ENCODE peak calls at places on chromosomes 11 and 22, in eight cellular contexts. X, C, J, I, S, U, P and F are unnamed samples.

GRCh38 chr11:58485961-58486360 is 21.9 kb downstream of the OR5B21 start:
- DNase-seq in X (no peak), C (no peak), J (no peak), I (no peak), S (no peak), U (no peak), P (no peak), F (no peak)

GRCh38 chr11:120040136-120040840 is 97.6 kb downstream of the TRIM29 start:
- DNase-seq in X (no peak), C (no peak), J (no peak), I (no peak), S (no peak), U (no peak), P (no peak), F (no peak)

GRCh38 chr22:17773606-17774205 is 563 bp downstream of the BID start:
- DNase-seq in X (peak), C (peak), J (peak), I (no peak), S (no peak), U (peak), P (peak), F (peak)

GRCh38 chr11:28838741-28839140 is 730.6 kb downstream of the METTL15 start:
- DNase-seq in X (no peak), C (peak), J (no peak), I (no peak), S (no peak), U (no peak), P (peak), F (no peak)

GRCh38 chr22:37887610-37888378 is 18.3 kb upstream of the MICALL1 start:
- DNase-seq in X (no peak), C (peak), J (no peak), I (no peak), S (no peak), U (peak), P (peak), F (peak)

GRCh38 chr22:39535302-39535805 is 2.8 kb upstream of the RPS19BP1 start:
- DNase-seq in X (no peak), C (no peak), J (no peak), I (no peak), S (peak), U (no peak), P (no peak), F (no peak)

GRCh38 chr11:96044747-96045146 is 120.8 kb upstream of the MTMR2 start:
- DNase-seq in X (no peak), C (no peak), J (no peak), I (no peak), S (no peak), U (no peak), P (no peak), F (no peak)

GRCh38 chr11:110435780-110436717 is 6.3 kb downstream of the FDX1 start:
- DNase-seq in X (peak), C (peak), J (no peak), I (peak), S (no peak), U (no peak), P (no peak), F (no peak)

GRCh38 chr11:1402355-1402754 is 12.6 kb downstream of the BRSK2 start:
- DNase-seq in X (no peak), C (no peak), J (no peak), I (no peak), S (peak), U (no peak), P (no peak), F (peak)

GRCh38 chr22:30424471-30425326 is 869 bp upstream of the MTFP1 start:
- DNase-seq in X (no peak), C (peak), J (no peak), I (no peak), S (peak), U (peak), P (no peak), F (no peak)

GRCh38 chr22:29385305-29385704 is 3.1 kb downstream of the AP1B1 start:
- DNase-seq in X (no peak), C (no peak), J (no peak), I (no peak), S (no peak), U (no peak), P (no peak), F (no peak)

GRCh38 chr11:95499516-95500135 is 268.6 kb upstream of the SESN3 start:
- DNase-seq in X (no peak), C (peak), J (no peak), I (no peak), S (no peak), U (no peak), P (no peak), F (no peak)

GRCh38 chr22:31806751-31807150 is 52.9 kb downstream of the DEPDC5 start:
- DNase-seq in X (no peak), C (no peak), J (no peak), I (no peak), S (no peak), U (no peak), P (no peak), F (no peak)

GRCh38 chr11:86192858-86193257 is 51.7 kb upstream of the EED start:
- DNase-seq in X (no peak), C (no peak), J (no peak), I (no peak), S (no peak), U (no peak), P (no peak), F (no peak)

GRCh38 chr11:126186031-126186698 is 25.3 kb downstream of the RPUSD4 start:
- DNase-seq in X (no peak), C (peak), J (no peak), I (no peak), S (no peak), U (no peak), P (no peak), F (no peak)

GRCh38 chr11:46361283-46362145 is 14.3 kb downstream of the DGKZ start:
- DNase-seq in X (peak), C (peak), J (peak), I (no peak), S (peak), U (peak), P (peak), F (peak)

GRCh38 chr11:98069861-98070260 is 950.9 kb upstream of the CNTN5 start:
- DNase-seq in X (no peak), C (no peak), J (no peak), I (no peak), S (no peak), U (no peak), P (no peak), F (no peak)

DNA sequence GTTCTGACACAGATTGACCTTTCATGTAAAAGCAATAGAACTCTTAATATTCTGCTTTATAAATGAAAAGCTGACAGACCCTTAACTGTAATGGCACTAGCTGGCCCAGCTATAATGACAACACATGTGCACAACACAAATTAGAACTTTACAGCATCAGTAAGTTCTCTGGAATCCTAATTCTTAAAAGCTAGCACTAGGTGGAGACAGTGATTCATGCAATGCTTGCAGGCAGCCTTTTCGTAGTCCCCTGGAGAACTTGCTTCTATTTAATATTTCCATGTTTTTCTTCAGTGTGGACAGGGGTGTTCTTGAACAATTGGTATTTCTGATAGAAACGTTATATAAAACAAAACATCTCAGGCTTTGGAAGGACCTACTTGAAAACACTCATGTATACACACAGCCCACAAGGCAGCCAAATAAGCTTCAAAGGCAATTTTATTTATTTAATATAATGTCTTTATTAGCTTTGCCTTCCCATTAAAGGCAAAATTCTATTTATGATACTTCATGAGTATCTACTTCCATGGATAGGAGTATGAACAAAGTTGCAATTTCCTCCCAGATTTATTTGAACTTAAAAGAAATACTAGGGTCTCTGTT is 374.3 kb upstream of the MPPED2 start:
- DNase-seq in X (no peak), C (peak), J (no peak), I (no peak), S (no peak), U (peak), P (peak), F (no peak)
- TF ChIP-seq CTCF in X (no peak), C (peak), J (no peak), I (peak), S (peak), U (peak), P (peak), F (peak)

GRCh38 chr11:75147875-75148263 is 3.0 kb upstream of the SLCO2B1 start:
- DNase-seq in X (no peak), C (no peak), J (no peak), I (no peak), S (no peak), U (no peak), P (no peak), F (no peak)
- TF ChIP-seq CTCF in X (no peak), C (no peak), J (no peak), I (no peak), S (no peak), U (no peak), P (no peak), F (no peak)

DNA sequence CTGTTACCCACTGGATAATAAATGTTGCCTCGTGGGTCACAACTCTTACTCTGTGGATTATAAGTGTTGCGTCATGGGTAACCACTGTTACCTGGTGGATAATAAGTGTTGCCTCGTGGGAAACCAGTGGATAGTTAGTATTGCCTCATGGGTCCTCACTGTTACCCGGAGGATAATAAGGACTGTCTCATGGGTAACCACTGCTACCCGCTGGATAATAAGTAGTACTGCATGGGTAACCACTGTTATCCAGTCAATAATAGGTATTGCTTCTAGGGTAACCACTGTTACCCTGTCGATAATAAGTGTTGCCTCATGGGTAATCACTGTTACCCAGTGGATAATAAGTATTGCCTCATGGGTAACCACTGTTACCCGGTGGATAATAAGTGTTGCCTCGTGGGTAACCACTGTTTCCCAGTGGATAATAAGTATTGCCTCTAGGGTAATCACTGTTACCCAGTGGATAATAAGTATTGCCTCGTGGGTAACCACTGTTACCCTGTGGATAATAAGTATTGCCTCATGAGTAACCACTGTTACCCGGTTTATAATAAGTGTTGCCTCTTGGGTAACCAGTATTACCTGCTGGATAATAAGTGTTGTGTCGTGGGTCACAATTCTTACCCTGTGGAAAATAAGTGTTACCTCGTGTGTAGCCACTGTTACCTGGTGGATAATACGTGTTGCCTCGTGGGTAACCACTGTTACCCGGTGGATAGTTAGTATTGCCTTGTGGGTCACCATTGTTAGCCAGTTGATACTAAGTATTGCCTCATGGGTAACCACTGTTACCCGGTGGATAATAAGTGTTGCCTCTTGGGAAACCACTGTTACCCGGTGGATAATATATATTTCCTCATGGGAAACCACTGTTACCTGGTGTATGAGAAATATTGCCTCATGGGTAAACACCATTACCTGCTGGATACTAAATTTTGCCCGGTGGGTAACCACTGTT is 15.7 kb upstream of the NXPE4 start:
- DNase-seq in X (no peak), C (peak), J (no peak), I (no peak), S (no peak), U (no peak), P (no peak), F (no peak)
- TF ChIP-seq CTCF in X (no peak), C (peak), J (no peak), I (no peak), S (no peak), U (no peak), P (no peak), F (no peak)

DNA sequence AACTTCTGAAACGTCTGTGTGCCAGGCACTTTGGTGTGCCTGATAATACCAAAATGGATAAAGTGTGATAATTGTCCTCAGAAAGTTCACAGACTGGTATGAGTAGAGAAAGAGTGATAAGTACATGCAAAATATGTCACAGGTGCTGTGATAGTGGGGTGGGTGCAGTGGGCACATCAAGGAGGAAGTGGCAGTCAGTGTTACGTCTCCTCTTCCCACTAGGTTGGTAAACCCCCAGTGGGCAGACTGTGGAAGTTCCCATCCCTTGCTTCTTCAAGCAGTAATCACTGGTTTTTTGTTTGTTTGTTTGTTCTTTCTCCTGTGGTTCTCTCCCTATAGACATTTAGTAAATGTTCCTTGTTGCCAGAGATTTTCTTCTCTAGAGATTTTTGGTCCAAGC is 5.4 kb downstream of the RNF121 start:
- DNase-seq in X (no peak), C (no peak), J (no peak), I (no peak), S (no peak), U (no peak), P (no peak), F (no peak)
- TF ChIP-seq CTCF in X (no peak), C (no peak), J (no peak), I (no peak), S (no peak), U (no peak), P (no peak), F (no peak)

GRCh38 chr11:66834539-66834845 is 8.7 kb upstream of the RCE1 start:
- DNase-seq in X (no peak), C (no peak), J (no peak), I (no peak), S (no peak), U (no peak), P (no peak), F (no peak)
- TF ChIP-seq CTCF in X (no peak), C (no peak), J (peak), I (no peak), S (no peak), U (no peak), P (no peak), F (peak)